ENCODE peak calls at places on chromosomes 7 and 10, in ten cellular contexts. P, W, K, U, S, V, C, F, H and E are unnamed samples.

GRCh38 chr10:74937446-74937935 is 111.1 kb downstream of the KAT6B start:
- DNase-seq in V (no peak), F (no peak), K (no peak), P (no peak), H (no peak), C (no peak), U (no peak), W (no peak), S (no peak), E (no peak)

GRCh38 chr10:26391701-26392695 is 46.1 kb upstream of the APBB1IP start:
- DNase-seq in U (no peak), W (no peak), C (no peak), V (no peak), P (peak; percentile 60), K (no peak), H (no peak), F (no peak), S (no peak), E (no peak)

GRCh38 chr10:124175701-124176100 is 82.3 kb upstream of the CHST15 start:
- DNase-seq in U (no peak), S (no peak), W (no peak), K (no peak), C (no peak), P (no peak), V (no peak), H (no peak), F (no peak), E (no peak)

GRCh38 chr7:105304040-105304895 is 84.5 kb downstream of the SRPK2 start:
- DNase-seq in U (peak; percentile 90), V (no peak), F (peak; percentile 22), K (peak; percentile 43), P (no peak), W (peak; percentile 74), C (no peak), H (peak; percentile 77), S (peak; percentile 15), E (peak; percentile 62)

GRCh38 chr7:15921576-15921975 is 235.1 kb upstream of the MEOX2 start:
- DNase-seq in V (no peak), P (no peak), W (peak; percentile 69), F (no peak), K (peak; percentile 30), U (no peak), C (no peak), S (peak; percentile 10), H (peak; percentile 54), E (peak; percentile 62)

GRCh38 chr10:130990536-130990935 is 321.0 kb downstream of the TCERG1L start:
- DNase-seq in U (no peak), K (no peak), H (no peak), C (no peak), W (no peak), P (no peak), V (peak; percentile 6), F (no peak), S (no peak), E (no peak)

GRCh38 chr10:22986771-22987542 is 59.1 kb downstream of the ARMC3 start:
- DNase-seq in S (no peak), C (no peak), U (peak; percentile 32), V (no peak), F (peak; percentile 43), H (peak; percentile 38), K (peak; percentile 69), P (no peak), W (peak; percentile 72), E (peak; percentile 16)

GRCh38 chr10:7649673-7650330 is 17.0 kb downstream of the ITIH5 start:
- DNase-seq in F (no peak), U (no peak), S (peak; percentile 6), C (no peak), V (no peak), K (no peak), H (no peak), P (no peak), W (no peak), E (no peak)

DNA sequence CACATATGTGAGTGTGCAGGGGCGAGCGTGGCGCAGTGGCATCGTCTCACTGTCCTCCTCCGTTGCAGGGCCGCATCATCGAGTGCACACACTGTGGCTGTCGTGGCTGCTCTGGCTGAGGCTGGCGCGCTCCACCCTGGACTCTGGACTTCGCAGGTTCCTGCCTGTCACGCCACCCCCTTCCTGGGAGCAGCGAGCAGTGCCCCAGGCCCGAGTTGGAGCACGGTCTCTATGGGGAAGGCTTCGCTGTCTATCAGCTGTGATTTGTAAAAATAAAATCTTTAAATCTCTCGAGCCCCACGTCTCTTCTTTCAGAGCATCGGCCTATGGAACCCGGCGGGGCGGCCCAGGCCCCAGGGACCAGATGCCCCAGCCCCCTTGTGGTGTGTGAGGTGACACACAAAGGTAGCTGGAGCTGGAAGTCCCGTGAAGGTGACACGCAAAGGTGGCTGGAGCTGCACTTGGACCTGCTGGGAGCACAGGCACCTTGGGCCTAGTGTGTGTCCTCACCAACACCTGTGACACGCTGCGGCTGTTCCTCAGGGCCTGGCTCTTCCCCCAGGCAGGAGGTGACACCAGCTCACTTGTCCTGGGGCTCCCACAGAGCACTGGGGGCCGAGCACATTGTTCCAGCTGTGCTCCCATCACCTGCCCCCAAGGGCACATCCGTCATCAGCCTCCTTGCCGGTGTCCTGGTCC is 10.7 kb downstream of the BUD31 start:
- DNase-seq in V (no peak), C (no peak), H (no peak), F (no peak), W (no peak), P (no peak), K (no peak), U (no peak), S (no peak), E (no peak)
- TF ChIP-seq CTCF in V (no peak), C (no peak), H (no peak), F (no peak), W (no peak), P (no peak), K (no peak), U (no peak), S (no peak), E (no peak)

GRCh38 chr7:129947701-129948100 is 5.1 kb downstream of the UBE2H start:
- DNase-seq in P (no peak), V (peak; percentile 12), S (no peak), K (peak; percentile 87), U (no peak), C (no peak), F (no peak), H (no peak), W (peak; percentile 84), E (no peak)

GRCh38 chr7:129949292-129950133 is 3.2 kb downstream of the UBE2H start:
- DNase-seq in S (peak; percentile 50), W (peak; percentile 87), U (peak; percentile 41), V (peak; percentile 34), C (no peak), P (no peak), K (peak; percentile 87), F (peak; percentile 55), H (peak; percentile 85), E (peak; percentile 95)

GRCh38 chr7:129950191-129950940 is 2.4 kb downstream of the UBE2H start:
- DNase-seq in C (no peak), V (no peak), S (no peak), F (no peak), P (no peak), W (peak; percentile 38), H (no peak), K (peak; percentile 30), U (peak; percentile 93), E (peak; percentile 48)

GRCh38 chr7:129948338-129948737 is 4.4 kb downstream of the UBE2H start:
- DNase-seq in U (no peak), F (no peak), W (no peak), V (no peak), S (no peak), K (no peak), P (no peak), H (no peak), C (no peak), E (no peak)

DNA sequence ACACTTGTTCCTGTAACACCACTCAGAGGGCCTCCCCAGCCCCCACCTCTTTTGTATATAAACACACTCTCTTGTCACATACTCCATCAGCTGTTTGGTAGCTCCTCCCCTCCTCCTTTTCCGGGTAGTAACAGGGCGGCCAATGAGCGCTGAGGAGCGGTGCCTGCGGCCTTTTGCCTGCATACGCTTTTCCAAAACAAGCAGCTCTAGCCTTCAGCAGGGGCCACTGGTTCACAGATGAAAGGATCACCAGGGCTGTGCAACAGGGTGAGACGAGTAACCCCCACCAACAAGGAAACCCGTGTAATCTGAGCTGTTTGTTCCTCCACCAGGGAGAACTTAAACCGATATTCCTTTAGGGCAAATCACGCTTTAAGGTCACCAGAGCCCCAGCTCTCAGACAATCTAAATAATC is 3.9 kb downstream of the UBE2H start:
- DNase-seq in U (peak; percentile 94), F (peak; percentile 84), S (peak; percentile 94), H (peak; percentile 96), C (peak; percentile 87), K (peak; percentile 94), W (peak; percentile 89), V (peak; percentile 94), P (peak; percentile 92), E (peak; percentile 94)
- H3K4me3 ChIP-seq in U (peak overlapping the region; percentile 89), F (peak overlapping the region; percentile 93), S (peak overlapping the region; percentile 80), H (peak overlapping the region; percentile 95), C (no peak overlapping the region), K (peak overlapping the region; percentile 92), W (peak overlapping the region; percentile 85), V (no peak overlapping the region), P (peak overlapping the region; percentile 96), E (peak overlapping the region; percentile 84)

DNA sequence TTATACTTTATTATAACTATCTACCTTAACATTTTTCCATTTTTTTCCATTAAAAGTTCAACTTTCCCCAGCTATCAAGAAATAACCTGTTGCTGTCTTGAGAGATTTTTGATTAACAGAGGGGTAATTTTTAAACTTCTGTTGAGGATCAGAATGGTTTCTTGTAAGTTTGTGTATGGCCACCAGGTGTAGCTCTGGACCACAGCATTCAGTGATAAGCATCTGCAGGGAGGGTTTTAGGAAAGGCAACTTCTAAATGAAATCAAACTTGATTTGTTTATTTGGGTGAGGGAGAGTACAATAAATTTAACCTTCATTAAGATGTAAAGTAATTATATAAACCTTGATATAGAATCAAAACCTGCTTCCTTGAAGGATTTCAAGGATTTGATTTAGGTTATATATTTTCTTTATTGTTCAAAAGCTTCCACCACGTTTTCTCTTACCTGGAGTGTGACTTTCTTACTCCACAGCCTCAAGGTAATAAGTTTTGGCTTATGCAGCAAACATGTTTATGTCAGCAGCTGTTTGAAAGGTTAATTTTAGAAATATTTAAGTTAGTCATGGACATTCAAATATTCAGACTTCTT is 153.3 kb downstream of the STK31 start:
- DNase-seq in C (no peak), V (no peak), K (peak; percentile 39), S (no peak), W (peak; percentile 71), F (peak; percentile 31), U (peak; percentile 46), H (peak; percentile 17), P (no peak), E (peak; percentile 60)
- TF ChIP-seq CTCF in C (peak; percentile 44), V (no peak), K (peak; percentile 78), S (peak; percentile 38), W (peak; percentile 75), F (peak; percentile 82), U (peak; percentile 73), H (peak; percentile 32), P (peak; percentile 24), E (peak; percentile 79)

GRCh38 chr7:134422646-134423045 is 36.3 kb downstream of the AKR1B1 start:
- DNase-seq in P (no peak), W (no peak), C (no peak), S (no peak), K (no peak), F (no peak), H (no peak), V (no peak), U (no peak), E (no peak)

GRCh38 chr7:134420509-134421125 is 38.3 kb downstream of the AKR1B1 start:
- DNase-seq in S (peak; percentile 36), K (peak; percentile 78), V (peak; percentile 70), H (peak; percentile 55), W (peak; percentile 86), C (peak; percentile 69), F (peak; percentile 28), U (peak; percentile 66), P (no peak), E (peak; percentile 78)

GRCh38 chr7:134419085-134419484 is 39.8 kb downstream of the AKR1B1 start:
- DNase-seq in P (no peak), K (no peak), V (no peak), S (no peak), W (no peak), U (no peak), H (no peak), C (no peak), F (no peak), E (no peak)

GRCh38 chr7:134421998-134422397 is 36.9 kb downstream of the AKR1B1 start:
- DNase-seq in C (no peak), V (no peak), F (no peak), U (no peak), P (no peak), K (no peak), S (no peak), H (no peak), W (peak; percentile 30), E (peak; percentile 43)

GRCh38 chr7:134419875-134420274 is 39.0 kb downstream of the AKR1B1 start:
- DNase-seq in C (no peak), U (peak; percentile 43), H (no peak), F (no peak), P (no peak), W (no peak), V (no peak), K (no peak), S (no peak), E (no peak)
- H3K4me3 ChIP-seq in C (no peak overlapping the region), U (no peak overlapping the region), H (no peak overlapping the region), F (no peak overlapping the region), P (no peak overlapping the region), W (no peak overlapping the region), V (no peak overlapping the region), K (no peak overlapping the region), S (no peak overlapping the region), E (no peak overlapping the region)